ENCODE peak calls at places on chromosomes 11 and 22, in five cellular contexts. O, I, B, E and V are unnamed samples.

GRCh38 chr11:118740892-118741291 is 50.1 kb downstream of the DDX6 start:
- DNase-seq in I (no peak), B (peak), E (no peak), O (no peak), V (no peak)

GRCh38 chr11:35250631-35251030 is 111.7 kb downstream of the CD44 start:
- DNase-seq in B (no peak), E (no peak), I (no peak), O (no peak), V (no peak)

GRCh38 chr11:35549787-35550186 is 24.4 kb upstream of the PAMR1 start:
- DNase-seq in I (no peak), E (no peak), B (peak), O (peak), V (peak)

GRCh38 chr11:59779487-59779886 is 24.3 kb downstream of the STX3 start:
- DNase-seq in B (no peak), O (peak), I (no peak), E (no peak), V (no peak)

GRCh38 chr22:35437038-35437437 is 37.1 kb downstream of the MCM5 start:
- DNase-seq in E (peak), O (no peak), B (no peak), I (peak), V (no peak)

GRCh38 chr11:45405916-45406670 is 120.0 kb upstream of the SYT13 start:
- DNase-seq in B (peak), O (peak), I (no peak), E (no peak), V (peak)

GRCh38 chr11:72617080-72617744 is 57.0 kb downstream of the PDE2A start:
- DNase-seq in O (no peak), B (peak), I (no peak), E (no peak), V (no peak)

GRCh38 chr11:10622957-10623787 is 54.7 kb upstream of the LYVE1 start:
- DNase-seq in B (no peak), I (no peak), O (no peak), E (peak), V (peak)

GRCh38 chr11:61587951-61588695 is 7.2 kb upstream of the SYT7 start:
- DNase-seq in B (no peak), O (peak), I (peak), E (peak), V (no peak)

GRCh38 chr22:30265851-30266444 is 703 bp downstream of the OSM start:
- DNase-seq in B (no peak), I (no peak), O (no peak), E (peak), V (no peak)

GRCh38 chr11:45771194-45771941 is 33.6 kb upstream of the SLC35C1 start:
- DNase-seq in E (peak), O (peak), B (peak), I (peak), V (peak)

GRCh38 chr11:84541711-84542340 is 1085.3 kb downstream of the DLG2 start:
- DNase-seq in I (no peak), O (no peak), E (no peak), B (no peak), V (peak)

GRCh38 chr11:123301696-123302400 is 106.8 kb upstream of the CLMP start:
- DNase-seq in B (peak), I (peak), E (peak), O (peak), V (peak)

GRCh38 chr22:32050678-32051515 is 7.8 kb downstream of the SLC5A1 start:
- DNase-seq in B (peak), O (peak), E (peak), I (no peak), V (peak)

GRCh38 chr11:22491826-22492225 is 133.8 kb downstream of the FANCF start:
- DNase-seq in I (no peak), E (no peak), O (no peak), B (peak), V (peak)

GRCh38 chr11:127470485-127470884 is 469.9 kb upstream of the KIRREL3 start:
- DNase-seq in B (no peak), O (peak), E (peak), I (peak), V (peak)

GRCh38 chr11:128956401-128957203 is 13.9 kb upstream of the TP53AIP1 start:
- DNase-seq in E (no peak), I (peak), B (peak), O (peak), V (peak)

GRCh38 chr11:57566035-57566504 is 1.4 kb downstream of the UBE2L6 start:
- DNase-seq in I (no peak), O (peak), E (peak), B (peak), V (peak)

GRCh38 chr22:37193629-37194191 is 5.7 kb upstream of the C1QTNF6 start:
- DNase-seq in B (peak), I (no peak), O (no peak), E (peak), V (peak)

GRCh38 chr11:74672956-74673895 is 58.0 kb downstream of the CHRDL2 start:
- DNase-seq in I (no peak), O (peak), B (peak), E (no peak), V (peak)

GRCh38 chr11:57482782-57483569 is 22.6 kb downstream of the RTN4RL2 start:
- DNase-seq in B (peak), O (no peak), E (peak), I (peak), V (no peak)

GRCh38 chr11:73995731-73996130 is 13.1 kb upstream of the UCP2 start:
- DNase-seq in I (no peak), O (no peak), B (no peak), E (no peak), V (no peak)

GRCh38 chr11:443542-444199 is 1.9 kb upstream of the ANO9 start:
- DNase-seq in E (no peak), B (peak), I (peak), O (peak), V (peak)

GRCh38 chr11:115776916-115777315 is 272.7 kb upstream of the CADM1 start:
- DNase-seq in E (no peak), B (peak), I (no peak), O (no peak), V (no peak)

GRCh38 chr11:86708671-86709070 is 36.3 kb upstream of the ME3 start:
- DNase-seq in I (no peak), E (no peak), O (no peak), B (no peak), V (no peak)

GRCh38 chr22:24500251-24500820 is 5.2 kb downstream of the UPB1 start:
- DNase-seq in B (no peak), O (no peak), I (peak), E (no peak), V (no peak)

GRCh38 chr22:19438286-19438685 is 5.9 kb downstream of the MRPL40 start:
- DNase-seq in O (no peak), I (no peak), E (no peak), B (no peak), V (no peak)

GRCh38 chr22:37581534-37581933 is 1.6 kb upstream of the LGALS2 start:
- DNase-seq in I (no peak), B (no peak), E (no peak), O (no peak), V (no peak)

GRCh38 chr11:117166491-117166890 is 12.1 kb upstream of the SIDT2 start:
- DNase-seq in E (no peak), O (no peak), B (no peak), I (no peak), V (no peak)

GRCh38 chr11:18203723-18204122 is 31.1 kb downstream of the MRGPRX4 start:
- DNase-seq in I (peak), O (peak), E (no peak), B (peak), V (peak)

GRCh38 chr11:30326114-30326783 is 3.3 kb downstream of the ARL14EP start:
- DNase-seq in O (no peak), E (no peak), B (no peak), I (no peak), V (peak)

GRCh38 chr22:31575190-31575589 is 78.9 kb downstream of the SFI1 start:
- DNase-seq in I (no peak), E (no peak), B (peak), O (no peak), V (no peak)

GRCh38 chr22:25139062-25139461 is 60.6 kb upstream of the CRYBB3 start:
- DNase-seq in O (no peak), I (no peak), E (no peak), B (no peak), V (no peak)

GRCh38 chr11:68271023-68271780 is 571 bp downstream of the C11orf24 start:
- DNase-seq in I (peak), E (peak), O (peak), B (peak), V (peak)

GRCh38 chr22:27952091-27952490 is 33.0 kb upstream of the PITPNB start:
- DNase-seq in I (no peak), B (peak), E (no peak), O (peak), V (peak)

GRCh38 chr22:36757608-36758220 is 18.2 kb downstream of the IFT27 start:
- DNase-seq in I (peak), B (peak), O (peak), E (peak), V (peak)

GRCh38 chr22:44395116-44396005 is 82.6 kb upstream of the SHISAL1 start:
- DNase-seq in I (no peak), E (no peak), B (no peak), O (no peak), V (no peak)